ENCODE peak calls at places on chromosomes 1 and 21, in four cellular contexts. T is ureter, S is frontal cortex, U is LoVo. C is an unnamed sample.

GRCh38 chr1:227869851-227870305 is 54.4 kb downstream of the PRSS38 start:
- DNase-seq in T (no peak), S (no peak), U (no peak), C (no peak)

GRCh38 chr1:208137144-208137682 is 107.0 kb downstream of the PLXNA2 start:
- DNase-seq in T (no peak), S (no peak), U (no peak), C (no peak)

GRCh38 chr1:205669341-205670142 is 10.8 kb downstream of the SLC45A3 start:
- DNase-seq in T (no peak), S (no peak), U (no peak), C (no peak)

GRCh38 chr1:57061369-57061768 is 95.6 kb upstream of the C8B start:
- DNase-seq in T (no peak), S (no peak), U (no peak), C (no peak)

GRCh38 chr1:200306954-200307754 is 102.7 kb downstream of the ZNF281 start:
- DNase-seq in T (no peak), S (peak), U (peak), C (peak)

GRCh38 chr1:213779228-213779627 is 208.5 kb upstream of the PROX1 start:
- DNase-seq in T (no peak), S (no peak), U (peak), C (peak)

GRCh38 chr1:41240806-41241747 is 1.0 kb downstream of the SCMH1 start:
- DNase-seq in T (peak), S (peak), U (peak), C (no peak)

GRCh38 chr21:38438476-38438893 is 59.8 kb downstream of the ERG start:
- DNase-seq in T (no peak), S (no peak), U (no peak), C (no peak)

GRCh38 chr1:164466001-164466421 is 93.0 kb upstream of the PBX1 start:
- DNase-seq in T (no peak), S (no peak), U (no peak), C (no peak)

C was measured in HCT116.